ENCODE peak calls at places on chromosomes 1 and 21, in four cellular contexts. G is CD8-positive, alpha-beta T cell; M is IMR-90; V is breast epithelium. U is an unnamed sample.
A peak's percentile ranks its signal among the peaks of the same experiment; 100 is the strongest.

GRCh38 chr21:38987551-38988210 is 182.0 kb downstream of the ETS2 start:
- DNase-seq in M (no peak), V (no peak), G (no peak), U (no peak)

GRCh38 chr1:177309884-177310283 is 139.1 kb downstream of the BRINP2 start:
- DNase-seq in M (no peak), G (no peak), V (no peak), U (no peak)

GRCh38 chr1:200392625-200393185 is 17.1 kb downstream of the ZNF281 start:
- DNase-seq in M (no peak), G (no peak), V (no peak), U (no peak)

GRCh38 chr21:17514124-17514481 is 1.3 kb downstream of the CXADR start:
- DNase-seq in V (no peak), G (no peak), M (no peak), U (no peak)

GRCh38 chr1:39925727-39926342 is 24.1 kb upstream of the MYCL start:
- DNase-seq in V (no peak), M (peak; percentile 35), G (no peak), U (no peak)

GRCh38 chr1:153217212-153217611 is at the start of gene PRR9:
- DNase-seq in M (no peak), G (no peak), V (no peak), U (no peak)

GRCh38 chr1:43063394-43064219 is 104.9 kb upstream of the SLC2A1 start:
- DNase-seq in M (no peak), V (no peak), G (no peak), U (no peak)

GRCh38 chr1:105137543-105138444 is 1388.1 kb downstream of the AMY1C start:
- DNase-seq in G (no peak), M (no peak), V (no peak), U (no peak)

GRCh38 chr1:236568285-236568894 is 35.9 kb downstream of the HEATR1 start:
- DNase-seq in V (no peak), G (no peak), M (peak; percentile 39), U (no peak)

GRCh38 chr1:236471653-236472052 is 52.1 kb upstream of the LGALS8 start:
- DNase-seq in M (no peak), V (no peak), G (no peak), U (no peak)

GRCh38 chr1:30839827-30840359 is 68.7 kb downstream of the SDC3 start:
- DNase-seq in G (no peak), M (no peak), V (no peak), U (no peak)

GRCh38 chr21:40793057-40793456 is 53.9 kb downstream of the DSCAM start:
- DNase-seq in G (no peak), M (peak; percentile 10), V (no peak), U (no peak)

GRCh38 chr1:242579528-242580235 is 55.2 kb upstream of the PLD5 start:
- DNase-seq in M (no peak), V (no peak), G (no peak), U (no peak)

GRCh38 chr1:221459558-221459957 is 282.3 kb downstream of the DUSP10 start:
- DNase-seq in V (no peak), G (no peak), M (no peak), U (no peak)

DNA sequence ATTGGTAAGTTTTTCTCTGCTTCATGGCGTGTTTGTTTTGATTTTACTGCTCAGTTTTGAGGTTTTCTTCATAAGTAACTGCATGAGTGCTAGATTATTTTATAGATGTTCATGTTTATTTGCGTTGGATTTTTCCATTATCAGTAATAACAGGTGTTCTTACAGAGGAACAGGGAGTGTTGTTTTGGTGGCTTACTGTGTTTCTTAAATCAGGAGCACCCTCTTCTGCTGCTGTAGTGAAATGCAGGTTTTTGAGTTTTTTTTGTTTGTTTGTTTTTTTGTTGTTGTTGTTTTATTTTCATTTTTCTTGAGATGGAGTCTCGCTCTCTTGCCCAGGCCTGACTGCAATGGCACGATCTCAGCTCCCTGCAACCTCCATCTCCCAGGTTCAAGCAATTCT is 32.6 kb downstream of the CTBS start:
- DNase-seq in M (no peak), G (no peak), V (no peak), U (no peak)
- TF ChIP-seq CTCF in M (no peak), G (no peak), V (no peak), U (no peak)

GRCh38 chr1:202210969-202211368 is 17.4 kb downstream of the LGR6 start:
- DNase-seq in G (no peak), M (no peak), V (no peak), U (no peak)
- H3K4me3 ChIP-seq in G (no peak overlapping the region), M (no peak overlapping the region), V (no peak overlapping the region), U (no peak overlapping the region)

GRCh38 chr1:245803666-245804037 is 648.9 kb downstream of the KIF26B start:
- DNase-seq in G (no peak), V (no peak), M (no peak), U (no peak)

GRCh38 chr1:245802941-245803665 is 648.3 kb downstream of the KIF26B start:
- DNase-seq in V (no peak), M (no peak), G (no peak), U (no peak)

GRCh38 chr1:245800901-245801605 is 646.3 kb downstream of the KIF26B start:
- DNase-seq in G (no peak), V (no peak), M (peak; percentile 80), U (peak; percentile 71)

GRCh38 chr1:245798367-245798747 is 643.6 kb downstream of the KIF26B start:
- DNase-seq in G (no peak), V (no peak), M (no peak), U (no peak)

GRCh38 chr1:245797592-245798366 is 643.0 kb downstream of the KIF26B start:
- DNase-seq in M (no peak), V (no peak), G (no peak), U (no peak)
- TF ChIP-seq CTCF in M (peak; percentile 38), V (no peak), G (no peak), U (peak; percentile 46)

GRCh38 chr1:157700711-157701110 is at the start of gene FCRL3:
- DNase-seq in G (no peak), M (no peak), V (no peak), U (no peak)
- H3K4me3 ChIP-seq in G (no peak within 1 kb of the TSS), M (no peak within 1 kb of the TSS), V (no peak within 1 kb of the TSS), U (no peak within 1 kb of the TSS)

DNA sequence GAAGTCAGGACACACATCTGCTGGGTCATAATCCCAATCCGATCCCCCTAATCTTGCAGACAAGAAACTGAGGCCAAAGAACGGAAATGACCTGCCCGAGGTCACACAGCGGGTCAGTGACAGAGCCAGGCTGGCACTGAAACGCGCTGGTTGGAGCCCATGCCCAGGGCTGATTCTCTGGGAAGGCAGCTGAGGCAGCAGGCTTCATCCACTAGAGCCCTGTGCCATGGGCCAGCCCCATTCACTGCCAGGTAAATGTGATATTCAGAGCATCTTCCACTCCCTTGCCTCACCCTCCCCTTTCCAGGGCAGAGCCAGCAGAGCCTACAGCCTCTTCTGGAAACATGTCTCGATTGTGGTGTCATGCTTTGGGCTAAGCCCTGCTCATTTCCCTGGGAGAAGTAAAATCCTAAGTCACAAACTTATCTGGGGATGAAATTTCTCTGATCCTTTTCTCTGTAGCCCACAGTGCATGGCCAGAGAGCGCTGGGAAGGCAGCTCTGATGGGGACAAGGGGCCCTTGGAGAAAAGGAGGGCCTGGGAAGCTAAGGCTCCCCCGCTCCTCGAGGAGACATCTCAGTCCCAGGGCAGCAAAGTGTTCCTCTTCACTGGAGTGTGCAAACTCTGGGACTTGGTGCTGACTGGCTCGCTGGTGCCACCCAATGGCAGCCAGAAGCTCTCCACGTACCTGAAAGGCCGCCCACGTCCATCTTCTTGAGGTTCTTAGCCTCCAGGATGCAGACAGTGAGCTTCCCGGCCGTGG is 110.4 kb downstream of the SYT2 start:
- DNase-seq in G (no peak), V (peak; percentile 68), M (peak; percentile 84), U (peak; percentile 71)
- TF ChIP-seq CTCF in G (no peak), V (no peak), M (peak; percentile 95), U (peak; percentile 90)

GRCh38 chr1:11648732-11649158 is 5.5 kb downstream of the FBXO2 start:
- DNase-seq in V (no peak), M (no peak), G (peak; percentile 55), U (no peak)

GRCh38 chr1:11649237-11649623 is 5.0 kb downstream of the FBXO2 start:
- DNase-seq in G (no peak), M (no peak), V (no peak), U (no peak)

GRCh38 chr1:11651017-11651416 is 3.2 kb downstream of the FBXO2 start:
- DNase-seq in G (no peak), M (no peak), V (no peak), U (no peak)

GRCh38 chr1:11650331-11650991 is 3.8 kb downstream of the FBXO2 start:
- DNase-seq in G (peak; percentile 86), M (peak; percentile 49), V (no peak), U (peak; percentile 13)

DNA sequence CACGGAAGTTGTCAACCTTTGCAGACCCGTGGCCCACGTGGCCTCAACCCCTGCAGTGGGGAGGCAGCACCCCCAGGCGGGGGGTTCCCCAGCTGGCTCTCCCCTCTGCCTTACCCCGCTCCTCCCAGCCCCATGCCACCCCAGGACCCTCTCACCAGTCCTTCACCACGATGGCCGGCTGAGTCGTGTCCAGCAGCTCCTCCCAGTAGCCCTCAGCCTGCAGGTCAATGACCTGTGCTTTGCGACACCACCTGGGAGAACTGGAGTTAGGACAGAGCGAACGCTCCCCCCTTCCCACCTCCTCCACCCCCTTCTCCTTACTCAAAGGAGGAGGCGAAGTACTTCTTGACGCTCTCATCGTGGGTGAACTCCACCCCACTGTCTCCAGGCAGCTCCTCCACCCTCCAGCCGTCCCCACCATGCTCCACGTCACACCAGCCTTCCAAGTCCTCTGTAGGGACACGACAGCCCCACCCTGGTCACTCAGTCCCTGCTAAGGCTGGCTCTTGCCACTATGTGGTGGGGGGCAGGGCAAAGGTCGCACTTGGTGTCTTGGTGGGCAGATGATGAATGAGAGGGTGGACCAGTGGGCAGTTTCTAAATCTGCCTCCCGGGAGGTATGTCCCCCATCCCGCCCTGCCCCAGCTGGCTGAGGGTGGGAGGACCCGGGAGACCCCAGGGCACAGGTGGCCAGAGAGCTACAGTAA is 4.5 kb downstream of the FBXO2 start:
- DNase-seq in G (no peak), M (no peak), V (no peak), U (no peak)
- H3K4me3 ChIP-seq in G (peak overlapping the region; percentile 25), M (no peak overlapping the region), V (no peak overlapping the region), U (no peak overlapping the region)

GRCh38 chr1:210584439-210585113 is 255.9 kb downstream of the HHAT start:
- DNase-seq in V (peak; percentile 67), M (peak; percentile 78), G (peak; percentile 71), U (peak; percentile 34)
- TF ChIP-seq CTCF in V (no peak), M (peak; percentile 92), G (peak; percentile 41), U (peak; percentile 81)

GRCh38 chr1:64038965-64039926 is 164.2 kb upstream of the UBE2U start:
- DNase-seq in M (peak; percentile 100), V (no peak), G (no peak), U (peak; percentile 88)
- H3K4me3 ChIP-seq in M (no peak overlapping the region), V (no peak overlapping the region), G (no peak overlapping the region), U (no peak overlapping the region)

U was measured in AG04450.